ENCODE peak calls at places on chromosome 14, in six cellular contexts. Q is body of pancreas, O is mesendoderm, G is heart right ventricle, A is HepG2, C is neural progenitor cell. H is an unnamed sample.
A peak's percentile ranks its signal among the peaks of the same experiment; 100 is the strongest.

GRCh38 chr14:60867503-60868172 is 113.2 kb downstream of the TRMT5 start:
- DNase-seq in Q (no peak), O (no peak), G (no peak), A (no peak), C (no peak), H (no peak)

GRCh38 chr14:56659964-56660551 is 80.5 kb downstream of the TMEM260 start:
- DNase-seq in Q (no peak), O (peak; percentile 90), G (no peak), A (peak; percentile 50), C (peak; percentile 62), H (peak; percentile 56)

GRCh38 chr14:99393059-99393655 is 87.5 kb downstream of the SETD3 start:
- DNase-seq in Q (peak; percentile 27), O (peak; percentile 65), G (no peak), A (peak; percentile 23), C (peak; percentile 70), H (peak; percentile 55)

GRCh38 chr14:77912754-77913556 is 113.0 kb downstream of the ADCK1 start:
- DNase-seq in Q (no peak), O (no peak), G (no peak), A (no peak), C (no peak), H (no peak)

GRCh38 chr14:94542111-94542810 is 19.0 kb upstream of the SERPINA4 start:
- DNase-seq in Q (no peak), O (no peak), G (no peak), A (peak; percentile 80), C (no peak), H (no peak)

GRCh38 chr14:22976620-22977433 is 5.5 kb downstream of the AJUBA start:
- DNase-seq in Q (peak; percentile 52), O (peak; percentile 78), G (no peak), A (peak; percentile 99), C (no peak), H (peak; percentile 79)

GRCh38 chr14:45287609-45288008 is 34.6 kb upstream of the MIS18BP1 start:
- DNase-seq in Q (no peak), O (no peak), G (no peak), A (no peak), C (no peak), H (no peak)

GRCh38 chr14:53670701-53671100 is 285.9 kb downstream of the BMP4 start:
- DNase-seq in Q (peak; percentile 6), O (no peak), G (no peak), A (peak; percentile 3), C (no peak), H (no peak)

GRCh38 chr14:99349721-99350495 is 77.9 kb upstream of the BCL11B start:
- DNase-seq in Q (no peak), O (no peak), G (no peak), A (no peak), C (no peak), H (no peak)

GRCh38 chr14:106883218-106883692 is 1356.9 kb downstream of the TMEM121 start:
- DNase-seq in Q (no peak), O (peak; percentile 21), G (no peak), A (peak; percentile 39), C (no peak), H (no peak)

GRCh38 chr14:102914474-102915291 is 7.8 kb upstream of the AMN start:
- DNase-seq in Q (no peak), O (no peak), G (no peak), A (no peak), C (no peak), H (no peak)

GRCh38 chr14:28294834-28295440 is 471.6 kb upstream of the FOXG1 start:
- DNase-seq in Q (no peak), O (peak; percentile 64), G (no peak), A (peak; percentile 27), C (peak; percentile 54), H (no peak)

GRCh38 chr14:34059925-34060746 is 109.3 kb upstream of the EGLN3 start:
- DNase-seq in Q (peak; percentile 77), O (peak; percentile 85), G (peak; percentile 75), A (peak; percentile 56), C (peak; percentile 91), H (peak; percentile 88)

GRCh38 chr14:78401866-78402265 is 231.7 kb downstream of the NRXN3 start:
- DNase-seq in Q (no peak), O (no peak), G (no peak), A (no peak), C (no peak), H (no peak)

GRCh38 chr14:87332001-87332400 is 661.0 kb downstream of the GALC start:
- DNase-seq in Q (no peak), O (no peak), G (no peak), A (no peak), C (no peak), H (no peak)

GRCh38 chr14:53979747-53980642 is 23.4 kb upstream of the BMP4 start:
- DNase-seq in Q (no peak), O (peak; percentile 96), G (no peak), A (peak; percentile 97), C (no peak), H (no peak)

GRCh38 chr14:85537526-85537925 is 7.6 kb downstream of the FLRT2 start:
- DNase-seq in Q (no peak), O (no peak), G (no peak), A (no peak), C (no peak), H (no peak)

GRCh38 chr14:52992236-52992635 is 41.4 kb upstream of the FERMT2 start:
- DNase-seq in Q (no peak), O (no peak), G (no peak), A (no peak), C (no peak), H (no peak)

GRCh38 chr14:54147285-54147684 is 190.7 kb upstream of the BMP4 start:
- DNase-seq in Q (no peak), O (peak; percentile 40), G (no peak), A (no peak), C (no peak), H (no peak)

GRCh38 chr14:68139466-68140110 is 320.0 kb downstream of the RAD51B start:
- DNase-seq in Q (peak; percentile 15), O (no peak), G (no peak), A (no peak), C (no peak), H (no peak)

GRCh38 chr14:103508930-103509329 is 13.7 kb downstream of the CKB start:
- DNase-seq in Q (no peak), O (no peak), G (no peak), A (no peak), C (no peak), H (no peak)

GRCh38 chr14:94378527-94379290 is 9.7 kb downstream of the SERPINA1 start:
- DNase-seq in Q (no peak), O (no peak), G (no peak), A (no peak), C (no peak), H (no peak)

GRCh38 chr14:32635103-32635719 is 303.5 kb upstream of the NPAS3 start:
- DNase-seq in Q (no peak), O (peak; percentile 4), G (no peak), A (no peak), C (no peak), H (no peak)

GRCh38 chr14:105203057-105203494 is 22.0 kb upstream of the NUDT14 start:
- DNase-seq in Q (peak; percentile 77), O (peak; percentile 51), G (peak; percentile 72), A (no peak), C (peak; percentile 83), H (peak; percentile 74)
- H3K4me1 ChIP-seq in Q (peaks cover 49% of the 10 kb centered on the region), O (no peaks in the 10 kb centered on the region), G (peaks cover 31% of the 10 kb centered on the region), A (peaks cover 32% of the 10 kb centered on the region), C (peaks cover 13% of the 10 kb centered on the region), H (peaks cover 3% of the 10 kb centered on the region)

GRCh38 chr14:76136476-76137160 is 15.1 kb upstream of the GPATCH2L start:
- DNase-seq in Q (no peak), O (peak; percentile 77), G (no peak), A (no peak), C (no peak), H (no peak)
- H3K27me3 ChIP-seq in Q (no peaks in the 10 kb centered on the region), O (no peaks in the 10 kb centered on the region), G (peaks cover 98% of the 10 kb centered on the region), A (peaks cover 54% of the 10 kb centered on the region), C (peaks cover 94% of the 10 kb centered on the region), H (peaks cover 3% of the 10 kb centered on the region)

DNA sequence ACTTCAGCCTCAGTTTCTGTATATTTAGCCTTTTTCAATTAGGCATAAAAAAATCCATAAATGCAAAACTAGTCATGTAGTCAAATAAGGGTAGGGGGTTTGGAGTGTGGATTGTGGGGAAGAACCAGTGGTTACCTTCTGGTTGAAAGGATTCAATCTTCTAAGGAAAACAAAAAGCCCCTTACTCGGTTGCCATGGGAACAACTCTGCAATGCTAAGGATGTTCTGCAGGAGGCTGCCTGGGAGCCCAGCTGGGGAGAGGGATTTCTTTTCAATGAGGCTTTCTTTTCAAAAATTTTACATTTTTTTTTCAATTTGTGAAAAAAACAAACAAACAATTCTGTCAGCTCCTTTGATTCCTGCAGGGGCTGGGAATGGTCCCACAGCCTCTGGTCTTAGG is 67.2 kb downstream of the SLC8A3 start:
- DNase-seq in Q (no peak), O (peak; percentile 70), G (no peak), A (no peak), C (peak; percentile 93), H (no peak)
- H3K4me1 ChIP-seq in Q (no peaks in the 10 kb centered on the region), O (no peaks in the 10 kb centered on the region), G (no peaks in the 10 kb centered on the region), A (no peaks in the 10 kb centered on the region), C (peaks cover 24% of the 10 kb centered on the region), H (no peaks in the 10 kb centered on the region)

DNA sequence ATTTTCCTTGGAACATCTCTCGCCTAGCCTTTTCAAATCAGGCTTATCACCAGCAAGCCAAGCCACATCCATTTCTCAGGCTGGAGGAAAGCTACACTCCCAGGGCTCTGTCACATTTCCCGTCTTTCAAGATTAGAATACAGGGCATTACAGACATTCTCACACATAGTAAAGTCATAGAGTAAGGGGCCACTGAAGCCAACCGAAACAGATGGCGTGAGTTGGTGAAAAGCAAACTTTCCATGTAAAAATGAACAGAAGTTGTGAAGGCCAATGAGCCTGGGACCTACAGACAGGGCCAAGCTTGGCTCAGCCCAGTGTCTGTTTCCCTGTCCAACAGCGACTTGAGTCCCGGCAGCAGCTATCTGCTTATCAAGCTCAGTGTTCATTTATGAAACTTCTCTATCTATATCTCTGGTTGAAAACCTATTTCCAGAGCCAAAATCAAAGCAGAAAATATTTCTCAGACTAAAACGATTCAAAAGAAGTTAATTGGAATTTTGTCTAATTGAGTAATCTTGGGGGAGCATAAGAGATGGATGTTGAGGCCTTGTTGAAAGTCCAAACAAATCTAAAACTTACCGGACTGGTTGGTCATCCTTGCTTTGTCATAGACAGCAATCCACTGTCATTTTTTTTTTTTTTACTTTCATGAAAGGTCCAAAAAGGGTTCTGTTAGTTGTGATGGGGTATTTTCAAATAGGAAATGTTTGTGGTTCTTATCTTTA is 105.6 kb downstream of the DAAM1 start:
- DNase-seq in Q (no peak), O (no peak), G (peak; percentile 60), A (no peak), C (no peak), H (peak; percentile 10)
- H3K27me3 ChIP-seq in Q (no peaks in the 10 kb centered on the region), O (no peaks in the 10 kb centered on the region), G (no peaks in the 10 kb centered on the region), A (no peaks in the 10 kb centered on the region), C (no peaks in the 10 kb centered on the region), H (no peaks in the 10 kb centered on the region)

GRCh38 chr14:65850429-65851145 is 438.1 kb downstream of the FUT8 start:
- DNase-seq in Q (no peak), O (no peak), G (no peak), A (no peak), C (no peak), H (no peak)

GRCh38 chr14:65849096-65849495 is 436.6 kb downstream of the FUT8 start:
- DNase-seq in Q (no peak), O (no peak), G (no peak), A (no peak), C (no peak), H (no peak)

GRCh38 chr14:65846469-65846868 is 433.9 kb downstream of the FUT8 start:
- DNase-seq in Q (no peak), O (no peak), G (no peak), A (no peak), C (no peak), H (no peak)

GRCh38 chr14:65847065-65847847 is 434.7 kb downstream of the FUT8 start:
- DNase-seq in Q (peak; percentile 21), O (no peak), G (no peak), A (no peak), C (no peak), H (no peak)

GRCh38 chr14:65849558-65849957 is 437.0 kb downstream of the FUT8 start:
- DNase-seq in Q (no peak), O (peak; percentile 93), G (no peak), A (no peak), C (peak; percentile 87), H (no peak)
- H3K4me1 ChIP-seq in Q (peaks cover 38% of the 10 kb centered on the region), O (no peaks in the 10 kb centered on the region), G (no peaks in the 10 kb centered on the region), A (no peaks in the 10 kb centered on the region), C (peaks cover 21% of the 10 kb centered on the region), H (no peaks in the 10 kb centered on the region)

H was measured in Caco-2.